ENCODE peak calls at places on chromosomes 3 and 15, in ten cellular contexts. E is pancreas, D is hepatocyte, A is MM.1S, U is HL-60, J is heart left ventricle, X is cardiac muscle cell, L is gastrocnemius medialis, P is HepG2, B is H9. F is an unnamed sample.
A peak's percentile ranks its signal among the peaks of the same experiment; 100 is the strongest.

GRCh38 chr15:70976856-70977255 is 84.2 kb downstream of the LRRC49 start:
- DNase-seq in E (no peak), D (no peak), A (no peak), U (no peak), J (no peak), X (no peak), L (no peak), P (no peak), B (no peak), F (peak; percentile 41)

GRCh38 chr3:108089544-108089943 is 1.3 kb downstream of the CD47 start:
- DNase-seq in E (no peak), D (no peak), A (peak; percentile 17), U (no peak), J (no peak), X (no peak), L (no peak), P (no peak), B (no peak), F (no peak)

GRCh38 chr3:154176036-154176435 is 54.8 kb downstream of the ARHGEF26 start:
- DNase-seq in E (no peak), D (no peak), A (no peak), U (no peak), J (no peak), X (no peak), L (no peak), P (no peak), B (no peak), F (no peak)

GRCh38 chr15:40251455-40252140 is 12.7 kb downstream of the PAK6 start:
- DNase-seq in E (no peak), D (no peak), A (no peak), U (no peak), J (peak; percentile 62), X (no peak), L (no peak), P (no peak), B (no peak), F (no peak)

GRCh38 chr3:177490626-177491025 is 293.3 kb upstream of the TBL1XR1 start:
- DNase-seq in E (no peak), D (no peak), A (no peak), U (no peak), J (no peak), X (no peak), L (no peak), P (no peak), B (no peak), F (no peak)

GRCh38 chr3:141521781-141522180 is 35.0 kb downstream of the RASA2 start:
- DNase-seq in E (no peak), D (no peak), A (no peak), U (no peak), J (no peak), X (no peak), L (no peak), P (no peak), B (no peak), F (no peak)

GRCh38 chr3:42123012-42123581 is 31.9 kb downstream of the TRAK1 start:
- DNase-seq in E (no peak), D (no peak), A (no peak), U (no peak), J (no peak), X (no peak), L (no peak), P (no peak), B (no peak), F (no peak)

GRCh38 chr3:4776980-4777581 is 202.2 kb upstream of the BHLHE40 start:
- DNase-seq in E (no peak), D (peak; percentile 59), A (no peak), U (no peak), J (no peak), X (no peak), L (no peak), P (no peak), B (no peak), F (no peak)

GRCh38 chr3:140530603-140531002 is 147.3 kb upstream of the TRIM42 start:
- DNase-seq in E (no peak), D (no peak), A (no peak), U (no peak), J (no peak), X (no peak), L (no peak), P (no peak), B (no peak), F (no peak)

GRCh38 chr15:79595271-79595670 is 163.1 kb downstream of the MINAR1 start:
- DNase-seq in E (no peak), D (no peak), A (no peak), U (no peak), J (no peak), X (no peak), L (no peak), P (no peak), B (no peak), F (no peak)

GRCh38 chr15:48507416-48508065 is 138.0 kb downstream of the FBN1 start:
- DNase-seq in E (peak; percentile 20), D (peak; percentile 71), A (peak; percentile 54), U (no peak), J (no peak), X (peak; percentile 59), L (no peak), P (peak; percentile 43), B (peak; percentile 37), F (peak; percentile 11)

GRCh38 chr3:181739628-181740027 is 27.9 kb downstream of the SOX2 start:
- DNase-seq in E (no peak), D (no peak), A (no peak), U (no peak), J (no peak), X (no peak), L (no peak), P (no peak), B (no peak), F (no peak)

GRCh38 chr15:82916161-82916952 is 36.2 kb downstream of the HOMER2 start:
- DNase-seq in E (no peak), D (no peak), A (no peak), U (no peak), J (peak; percentile 45), X (no peak), L (no peak), P (no peak), B (no peak), F (no peak)

GRCh38 chr15:55056500-55056899 is 140.2 kb downstream of the RSL24D1 start:
- DNase-seq in E (no peak), D (no peak), A (no peak), U (no peak), J (no peak), X (no peak), L (no peak), P (no peak), B (no peak), F (no peak)

GRCh38 chr3:116140100-116140689 is 305.1 kb downstream of the LSAMP start:
- DNase-seq in E (no peak), D (peak; percentile 48), A (peak; percentile 49), U (peak; percentile 2), J (no peak), X (peak; percentile 48), L (no peak), P (peak; percentile 9), B (no peak), F (no peak)

GRCh38 chr3:116135462-116135861 is 309.8 kb downstream of the LSAMP start:
- DNase-seq in E (peak; percentile 11), D (no peak), A (no peak), U (no peak), J (peak; percentile 68), X (peak; percentile 53), L (no peak), P (no peak), B (no peak), F (no peak)

GRCh38 chr3:116141724-116142123 is 303.6 kb downstream of the LSAMP start:
- DNase-seq in E (no peak), D (no peak), A (no peak), U (no peak), J (no peak), X (no peak), L (no peak), P (no peak), B (no peak), F (no peak)

DNA sequence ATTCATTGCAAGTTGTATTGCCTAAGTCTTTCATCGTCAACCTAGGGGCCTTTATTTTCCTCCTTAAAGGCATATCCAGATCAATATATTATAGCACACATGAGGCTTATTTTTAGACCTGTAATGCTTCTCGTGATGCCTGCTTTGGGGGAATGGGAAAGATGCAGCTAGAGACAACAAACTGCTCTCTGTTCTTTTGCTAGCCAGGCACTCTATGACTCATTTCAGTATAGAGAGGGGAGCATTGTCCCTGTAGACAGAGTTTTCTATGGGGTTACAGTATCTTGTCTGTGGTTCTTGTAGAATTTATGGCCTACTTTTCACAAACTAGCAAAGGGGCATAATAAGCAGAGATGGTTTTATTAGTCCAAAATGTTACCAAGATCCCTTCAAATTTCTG is 305.7 kb downstream of the LSAMP start:
- DNase-seq in E (no peak), D (no peak), A (no peak), U (no peak), J (no peak), X (no peak), L (no peak), P (no peak), B (no peak), F (no peak)
- H3K27ac ChIP-seq in E (no peak overlapping the region), D (no peak overlapping the region), A (no peak overlapping the region), U (no peak overlapping the region), J (no peak overlapping the region), X (no peak overlapping the region), L (no peak overlapping the region), P (no peak overlapping the region), B (no peak overlapping the region), F (no peak overlapping the region)

GRCh38 chr15:76127880-76128279 is 68.1 kb downstream of the TMEM266 start:
- DNase-seq in E (no peak), D (no peak), A (peak; percentile 30), U (no peak), J (no peak), X (no peak), L (no peak), P (no peak), B (no peak), F (no peak)
- TF ChIP-seq CTCF in E (no peak), D (no peak), A (no peak), U (no peak), J (no peak), X (no peak), L (no peak), P (no peak), B (no peak), F (no peak)

DNA sequence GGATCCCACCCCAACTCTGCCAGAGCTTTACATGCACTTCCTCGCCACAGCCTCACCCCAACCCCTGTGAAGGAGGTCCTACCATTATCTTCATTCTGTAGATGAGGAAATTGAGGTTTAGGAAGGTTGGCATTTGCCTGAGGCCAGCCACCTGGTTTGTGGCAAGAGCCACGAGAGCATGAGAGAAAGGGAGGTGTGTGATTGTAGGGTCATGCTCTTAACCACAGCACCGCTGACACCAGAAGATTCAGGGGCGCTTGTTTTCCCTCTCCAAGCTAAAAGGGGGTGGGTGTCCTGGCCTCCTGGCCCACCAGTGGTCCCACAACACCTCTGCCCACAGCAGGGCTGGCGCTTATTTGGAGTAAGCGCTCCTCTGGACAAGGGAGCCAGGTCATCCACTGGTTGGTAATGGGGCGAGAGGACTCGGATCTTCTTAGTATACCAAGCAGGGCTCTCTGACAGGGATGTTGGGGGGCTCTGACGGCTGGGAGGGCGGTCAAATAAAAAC is 691 bp downstream of the RHCG start:
- DNase-seq in E (no peak), D (no peak), A (peak; percentile 60), U (no peak), J (no peak), X (no peak), L (no peak), P (no peak), B (no peak), F (no peak)
- H3K27me3 ChIP-seq in E (no peaks in the 10 kb centered on the region), D (peaks cover 27% of the 10 kb centered on the region), A (peaks cover 26% of the 10 kb centered on the region), U (peaks cover 30% of the 10 kb centered on the region), J (peaks cover 50% of the 10 kb centered on the region), X (peaks cover 56% of the 10 kb centered on the region), L (peaks cover 40% of the 10 kb centered on the region), P (peaks cover 8% of the 10 kb centered on the region), B (peaks cover 4% of the 10 kb centered on the region), F (peaks cover 36% of the 10 kb centered on the region)

GRCh38 chr3:149553781-149554451 is 79.4 kb downstream of the TM4SF4 start:
- DNase-seq in E (peak; percentile 40), D (peak; percentile 71), A (no peak), U (no peak), J (peak; percentile 73), X (peak; percentile 76), L (no peak), P (no peak), B (no peak), F (peak; percentile 88)
- H3K27ac ChIP-seq in E (peak overlapping the region; percentile 16), D (peak overlapping the region; percentile 88), A (no peak overlapping the region), U (no peak overlapping the region), J (peak overlapping the region; percentile 81), X (peak overlapping the region; percentile 86), L (no peak overlapping the region), P (peak overlapping the region; percentile 15), B (no peak overlapping the region), F (peak overlapping the region; percentile 92)